ENCODE peak calls at places on chromosome 13, in ten cellular contexts. W is SHP77; S is iris pigment epithelial cell; G is stimulated activated CD8-positive, alpha-beta memory T cell treated with anti-CD3 and anti-CD28 coated beads, Interleukin-4, amount 100 ng/mL, for 1 hour; E is skeletal muscle cell; A is progenitor cell of endocrine pancreas; X is lung microvascular endothelial cell; C is astrocyte of the hippocampus; J is T-helper 2 cell; U is occipital lobe. T is an unnamed sample.

GRCh38 chr13:98798849-98799645 is 46.6 kb upstream of the SLC15A1 start:
- DNase-seq in A (no peak), X (no peak), C (no peak), G (no peak), S (peak; percentile 85), E (peak; percentile 84), W (no peak), U (no peak), J (no peak), T (no peak)

GRCh38 chr13:41788552-41788951 is 172.4 kb downstream of the VWA8 start:
- DNase-seq in S (no peak), U (no peak), A (no peak), G (no peak), X (peak; percentile 90), W (no peak), J (no peak), E (no peak), C (no peak), T (no peak)

GRCh38 chr13:51645154-51645650 is 60.9 kb downstream of the WDFY2 start:
- DNase-seq in C (peak; percentile 67), A (no peak), J (no peak), G (no peak), S (peak; percentile 87), W (no peak), U (no peak), E (peak; percentile 58), X (peak; percentile 63), T (no peak)

GRCh38 chr13:74573654-74574053 is 439.4 kb upstream of the KLF12 start:
- DNase-seq in S (no peak), X (no peak), E (no peak), G (no peak), W (no peak), U (no peak), A (no peak), C (no peak), J (no peak), T (peak; percentile 15)

GRCh38 chr13:97539651-97540230 is 105.8 kb downstream of the RAP2A start:
- DNase-seq in X (no peak), S (peak; percentile 60), E (peak; percentile 72), U (no peak), A (no peak), C (no peak), G (no peak), J (no peak), W (no peak), T (no peak)

GRCh38 chr13:39600766-39601165 is 2.2 kb downstream of the LHFPL6 start:
- DNase-seq in G (no peak), A (no peak), S (no peak), C (peak; percentile 28), E (no peak), W (peak; percentile 0), U (no peak), J (no peak), X (no peak), T (no peak)

GRCh38 chr13:74825170-74825948 is 656.6 kb downstream of the TBC1D4 start:
- DNase-seq in S (peak; percentile 93), U (no peak), C (peak; percentile 7), W (no peak), X (peak; percentile 38), E (peak; percentile 90), J (no peak), A (no peak), G (no peak), T (no peak)

GRCh38 chr13:112580912-112581311 is 7.0 kb downstream of the TUBGCP3 start:
- DNase-seq in E (no peak), A (no peak), C (no peak), U (no peak), W (no peak), G (no peak), X (no peak), S (no peak), J (no peak), T (no peak)

T was measured in NCI-H1092.